ENCODE peak calls at places on chromosomes 13 and 19, in nine cellular contexts. One of them, this sample, is unnamed. For H3K4me1, the result is how much of the 10 kb centered on the place peaks cover.

GRCh38 chr13:73870970-73871935 is 263.0 kb downstream of the KLF12 start:
- DNase-seq in upper lobe of right lung: no peak
- DNase-seq in breast epithelium: no peak
- DNase-seq in effector memory CD4-positive, alpha-beta T cell: no peak
- DNase-seq in left lung: no peak
- DNase-seq in PC-9: no peak
- DNase-seq in fibroblast of lung: peak
- DNase-seq in CD4-positive, CD25-positive, alpha-beta regulatory T cell: no peak
- DNase-seq in Panc1: no peak
- DNase-seq in this sample: no peak

GRCh38 chr19:19026299-19026971 is 6.9 kb downstream of the SUGP2 start:
- DNase-seq in breast epithelium: peak
- DNase-seq in left lung: no peak
- DNase-seq in effector memory CD4-positive, alpha-beta T cell: no peak
- DNase-seq in fibroblast of lung: no peak
- DNase-seq in PC-9: no peak
- DNase-seq in CD4-positive, CD25-positive, alpha-beta regulatory T cell: no peak
- DNase-seq in Panc1: no peak
- DNase-seq in upper lobe of right lung: no peak
- DNase-seq in this sample: no peak

GRCh38 chr19:33406521-33407139 is 33.1 kb downstream of the CEBPG start:
- DNase-seq in Panc1: peak
- DNase-seq in effector memory CD4-positive, alpha-beta T cell: peak
- DNase-seq in left lung: peak
- DNase-seq in breast epithelium: no peak
- DNase-seq in upper lobe of right lung: peak
- DNase-seq in fibroblast of lung: peak
- DNase-seq in PC-9: peak
- DNase-seq in CD4-positive, CD25-positive, alpha-beta regulatory T cell: peak
- DNase-seq in this sample: peak

GRCh38 chr13:78137404-78138142 is 218.9 kb upstream of the EDNRB start:
- DNase-seq in fibroblast of lung: peak
- DNase-seq in left lung: no peak
- DNase-seq in Panc1: peak
- DNase-seq in upper lobe of right lung: no peak
- DNase-seq in breast epithelium: no peak
- DNase-seq in PC-9: peak
- DNase-seq in CD4-positive, CD25-positive, alpha-beta regulatory T cell: peak
- DNase-seq in effector memory CD4-positive, alpha-beta T cell: no peak
- DNase-seq in this sample: peak

GRCh38 chr19:10228925-10229324 is 2.2 kb downstream of the S1PR2 start:
- DNase-seq in effector memory CD4-positive, alpha-beta T cell: peak
- DNase-seq in PC-9: no peak
- DNase-seq in fibroblast of lung: peak
- DNase-seq in left lung: no peak
- DNase-seq in Panc1: no peak
- DNase-seq in breast epithelium: no peak
- DNase-seq in upper lobe of right lung: no peak
- DNase-seq in CD4-positive, CD25-positive, alpha-beta regulatory T cell: peak
- DNase-seq in this sample: peak

GRCh38 chr19:13033819-13034611 is 38.7 kb downstream of the NFIX start:
- DNase-seq in fibroblast of lung: peak
- DNase-seq in left lung: peak
- DNase-seq in CD4-positive, CD25-positive, alpha-beta regulatory T cell: peak
- DNase-seq in PC-9: peak
- DNase-seq in Panc1: no peak
- DNase-seq in upper lobe of right lung: peak
- DNase-seq in effector memory CD4-positive, alpha-beta T cell: no peak
- DNase-seq in breast epithelium: peak
- DNase-seq in this sample: peak

GRCh38 chr13:113584870-113585671 is 518 bp downstream of the TFDP1 start:
- DNase-seq in fibroblast of lung: peak
- DNase-seq in upper lobe of right lung: peak
- DNase-seq in PC-9: peak
- DNase-seq in left lung: peak
- DNase-seq in Panc1: no peak
- DNase-seq in breast epithelium: no peak
- DNase-seq in effector memory CD4-positive, alpha-beta T cell: no peak
- DNase-seq in CD4-positive, CD25-positive, alpha-beta regulatory T cell: peak
- DNase-seq in this sample: no peak

GRCh38 chr13:106357198-106357597 is 178.3 kb downstream of the EFNB2 start:
- DNase-seq in effector memory CD4-positive, alpha-beta T cell: no peak
- DNase-seq in PC-9: no peak
- DNase-seq in left lung: no peak
- DNase-seq in fibroblast of lung: no peak
- DNase-seq in Panc1: no peak
- DNase-seq in upper lobe of right lung: no peak
- DNase-seq in CD4-positive, CD25-positive, alpha-beta regulatory T cell: no peak
- DNase-seq in breast epithelium: no peak
- DNase-seq in this sample: peak

GRCh38 chr13:100454876-100455275 is 133.7 kb downstream of the GGACT start:
- DNase-seq in CD4-positive, CD25-positive, alpha-beta regulatory T cell: peak
- DNase-seq in upper lobe of right lung: no peak
- DNase-seq in Panc1: no peak
- DNase-seq in left lung: no peak
- DNase-seq in PC-9: peak
- DNase-seq in effector memory CD4-positive, alpha-beta T cell: no peak
- DNase-seq in fibroblast of lung: peak
- DNase-seq in breast epithelium: no peak
- DNase-seq in this sample: no peak

DNA sequence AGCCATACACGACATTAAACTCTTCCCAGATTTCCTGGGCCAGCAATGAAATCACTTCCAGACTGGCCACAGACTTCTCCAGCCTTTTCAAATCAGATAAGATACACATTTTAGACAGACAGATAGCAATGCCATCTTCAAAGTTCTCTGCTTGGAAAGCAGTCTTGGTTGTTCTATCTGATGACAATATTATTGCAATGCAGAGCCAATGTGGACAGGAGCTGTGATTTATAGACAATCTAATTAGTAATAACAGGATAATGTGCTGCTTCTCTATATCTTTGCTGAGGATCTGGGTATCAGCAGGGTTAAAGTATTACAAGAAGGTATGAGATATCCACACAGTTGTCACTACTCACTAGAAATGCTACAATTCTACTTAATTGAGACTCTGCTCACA is 69.1 kb downstream of the COL4A1 start:
- DNase-seq in CD4-positive, CD25-positive, alpha-beta regulatory T cell: no peak
- DNase-seq in breast epithelium: no peak
- DNase-seq in left lung: no peak
- DNase-seq in Panc1: no peak
- DNase-seq in effector memory CD4-positive, alpha-beta T cell: no peak
- DNase-seq in fibroblast of lung: no peak
- DNase-seq in PC-9: no peak
- DNase-seq in upper lobe of right lung: no peak
- DNase-seq in this sample: no peak
- H3K4me1 ChIP-seq in CD4-positive, CD25-positive, alpha-beta regulatory T cell: under half
- H3K4me1 ChIP-seq in breast epithelium: under half
- H3K4me1 ChIP-seq in left lung: under half
- H3K4me1 ChIP-seq in Panc1: under half
- H3K4me1 ChIP-seq in effector memory CD4-positive, alpha-beta T cell: under half
- H3K4me1 ChIP-seq in fibroblast of lung: under half
- H3K4me1 ChIP-seq in PC-9: under half
- H3K4me1 ChIP-seq in upper lobe of right lung: under half
- H3K4me1 ChIP-seq in this sample: under half

DNA sequence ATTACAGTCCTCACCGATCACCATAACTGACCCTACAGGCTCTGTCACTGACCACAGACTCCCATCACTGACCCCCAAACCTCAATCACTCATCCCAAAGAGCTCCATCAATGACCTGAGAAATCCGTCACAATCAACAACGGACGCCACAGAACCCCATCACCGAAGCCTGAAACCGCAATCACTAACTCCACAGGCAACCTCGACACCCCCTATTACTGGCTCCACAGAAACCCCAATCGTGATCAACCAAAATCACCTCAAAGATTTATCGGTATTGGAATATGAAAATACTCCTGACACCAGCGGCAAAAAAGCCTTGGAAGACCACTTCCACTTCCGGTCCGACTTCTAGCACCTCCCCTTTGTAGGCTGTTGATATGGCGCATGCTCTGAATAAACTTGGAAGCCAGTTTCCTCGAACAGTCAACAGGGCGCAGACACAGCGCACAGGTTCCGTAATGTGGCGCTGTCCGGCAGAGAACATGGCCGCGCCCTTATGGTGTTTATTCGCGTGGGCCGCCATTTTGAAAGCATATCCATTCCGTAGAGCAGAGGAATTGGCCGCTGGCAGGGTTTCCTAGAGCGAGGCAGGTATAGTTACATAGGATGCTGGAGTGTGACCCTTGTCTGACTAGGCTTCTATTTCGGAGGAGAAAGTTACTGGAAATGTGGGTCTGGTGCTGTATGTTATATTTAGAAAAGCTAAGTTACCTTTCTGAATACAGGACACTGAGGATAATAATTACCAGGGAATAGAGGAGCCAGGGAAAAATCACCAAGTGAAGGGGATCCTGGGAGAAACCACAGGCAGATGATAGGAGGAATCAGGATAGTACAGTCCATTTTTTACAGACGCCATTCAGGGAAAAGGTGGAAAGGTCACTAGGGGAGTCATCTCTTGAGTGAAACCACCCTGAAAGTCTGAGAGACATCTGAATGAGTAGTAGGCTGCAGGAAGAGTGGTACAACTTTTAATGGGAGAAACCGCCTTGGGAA is at the start of gene ZNF585A:
- DNase-seq in breast epithelium: peak
- DNase-seq in PC-9: peak
- DNase-seq in effector memory CD4-positive, alpha-beta T cell: peak
- DNase-seq in fibroblast of lung: peak
- DNase-seq in left lung: peak
- DNase-seq in upper lobe of right lung: peak
- DNase-seq in Panc1: peak
- DNase-seq in CD4-positive, CD25-positive, alpha-beta regulatory T cell: peak
- DNase-seq in this sample: peak
- H3K4me1 ChIP-seq in breast epithelium: under half
- H3K4me1 ChIP-seq in PC-9: under half
- H3K4me1 ChIP-seq in effector memory CD4-positive, alpha-beta T cell: under half
- H3K4me1 ChIP-seq in fibroblast of lung: under half
- H3K4me1 ChIP-seq in left lung: under half
- H3K4me1 ChIP-seq in upper lobe of right lung: under half
- H3K4me1 ChIP-seq in Panc1: under half
- H3K4me1 ChIP-seq in CD4-positive, CD25-positive, alpha-beta regulatory T cell: under half
- H3K4me1 ChIP-seq in this sample: under half

GRCh38 chr13:99417821-99418662 is 83.2 kb upstream of the TM9SF2 start:
- DNase-seq in effector memory CD4-positive, alpha-beta T cell: no peak
- DNase-seq in Panc1: no peak
- DNase-seq in CD4-positive, CD25-positive, alpha-beta regulatory T cell: no peak
- DNase-seq in fibroblast of lung: no peak
- DNase-seq in breast epithelium: no peak
- DNase-seq in upper lobe of right lung: peak
- DNase-seq in left lung: no peak
- DNase-seq in PC-9: no peak
- DNase-seq in this sample: no peak
- H3K4me1 ChIP-seq in effector memory CD4-positive, alpha-beta T cell: under half
- H3K4me1 ChIP-seq in Panc1: under half
- H3K4me1 ChIP-seq in CD4-positive, CD25-positive, alpha-beta regulatory T cell: under half
- H3K4me1 ChIP-seq in fibroblast of lung: under half
- H3K4me1 ChIP-seq in breast epithelium: under half
- H3K4me1 ChIP-seq in upper lobe of right lung: under half
- H3K4me1 ChIP-seq in left lung: under half
- H3K4me1 ChIP-seq in PC-9: under half
- H3K4me1 ChIP-seq in this sample: under half

GRCh38 chr19:6278740-6279619 is 795 bp downstream of the MLLT1 start:
- DNase-seq in fibroblast of lung: no peak
- DNase-seq in breast epithelium: no peak
- DNase-seq in upper lobe of right lung: no peak
- DNase-seq in effector memory CD4-positive, alpha-beta T cell: no peak
- DNase-seq in Panc1: no peak
- DNase-seq in left lung: no peak
- DNase-seq in PC-9: peak
- DNase-seq in CD4-positive, CD25-positive, alpha-beta regulatory T cell: peak
- DNase-seq in this sample: no peak
- H3K4me1 ChIP-seq in fibroblast of lung: under half
- H3K4me1 ChIP-seq in breast epithelium: under half
- H3K4me1 ChIP-seq in upper lobe of right lung: half or more
- H3K4me1 ChIP-seq in effector memory CD4-positive, alpha-beta T cell: under half
- H3K4me1 ChIP-seq in Panc1: under half
- H3K4me1 ChIP-seq in left lung: under half
- H3K4me1 ChIP-seq in PC-9: under half
- H3K4me1 ChIP-seq in CD4-positive, CD25-positive, alpha-beta regulatory T cell: under half
- H3K4me1 ChIP-seq in this sample: under half

DNA sequence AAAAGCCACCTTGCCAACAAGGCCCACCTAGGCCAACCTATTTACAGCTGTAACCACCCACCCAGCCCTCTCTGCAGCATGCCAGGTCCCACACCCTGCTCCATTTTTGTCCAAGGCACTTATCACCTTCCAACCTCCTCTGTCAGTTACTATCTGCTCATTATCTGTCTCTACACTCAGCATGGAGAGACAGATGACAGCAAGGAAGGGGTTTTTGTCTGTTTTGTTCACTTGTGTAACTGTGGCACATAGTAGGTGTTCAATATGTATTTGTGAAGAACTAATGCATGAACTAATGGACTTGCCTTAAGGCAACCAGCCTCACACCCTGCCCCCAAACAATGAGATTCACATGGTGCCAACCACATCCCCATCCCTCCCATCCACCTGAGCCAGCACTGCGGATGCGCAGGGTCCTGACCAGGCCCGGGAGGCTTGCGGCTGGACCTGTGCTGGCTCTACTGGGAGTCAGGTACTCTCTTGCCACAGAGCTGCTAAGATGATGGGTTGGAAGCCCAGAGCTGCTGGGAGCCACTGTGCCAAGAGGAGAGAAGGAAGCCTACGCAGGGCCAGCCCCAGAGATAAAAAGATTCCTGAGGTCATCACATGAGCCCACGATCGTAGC is 17.2 kb downstream of the DEDD2 start:
- DNase-seq in CD4-positive, CD25-positive, alpha-beta regulatory T cell: no peak
- DNase-seq in upper lobe of right lung: no peak
- DNase-seq in Panc1: no peak
- DNase-seq in PC-9: no peak
- DNase-seq in left lung: no peak
- DNase-seq in breast epithelium: no peak
- DNase-seq in effector memory CD4-positive, alpha-beta T cell: no peak
- DNase-seq in fibroblast of lung: no peak
- DNase-seq in this sample: no peak
- H3K4me1 ChIP-seq in CD4-positive, CD25-positive, alpha-beta regulatory T cell: half or more
- H3K4me1 ChIP-seq in upper lobe of right lung: under half
- H3K4me1 ChIP-seq in Panc1: under half
- H3K4me1 ChIP-seq in PC-9: under half
- H3K4me1 ChIP-seq in left lung: under half
- H3K4me1 ChIP-seq in breast epithelium: under half
- H3K4me1 ChIP-seq in effector memory CD4-positive, alpha-beta T cell: half or more
- H3K4me1 ChIP-seq in fibroblast of lung: under half
- H3K4me1 ChIP-seq in this sample: under half

This sample was measured in HAP-1.